ENCODE peak calls at places on chromosomes 16 and 17, in four cellular contexts. One of them, this sample, is unnamed.

GRCh38 chr16:23369416-23369815 is 67.3 kb downstream of the SCNN1B start:
- DNase-seq in H1: no peak
- DNase-seq in SK-N-SH: no peak
- DNase-seq in transverse colon: no peak
- DNase-seq in this sample: no peak

GRCh38 chr17:42502091-42502490 is 34.0 kb upstream of the NAGLU start:
- DNase-seq in H1: no peak
- DNase-seq in SK-N-SH: no peak
- DNase-seq in transverse colon: no peak
- DNase-seq in this sample: no peak

GRCh38 chr16:89360760-89361435 is 129.5 kb downstream of the ANKRD11 start:
- DNase-seq in H1: no peak
- DNase-seq in transverse colon: peak
- DNase-seq in SK-N-SH: no peak
- DNase-seq in this sample: no peak

GRCh38 chr17:50918933-50919296 is 52.8 kb upstream of the TOB1 start:
- DNase-seq in H1: no peak
- DNase-seq in transverse colon: peak
- DNase-seq in SK-N-SH: peak
- DNase-seq in this sample: no peak

GRCh38 chr17:64097196-64097936 is 32.6 kb downstream of the ERN1 start:
- DNase-seq in SK-N-SH: no peak
- DNase-seq in H1: no peak
- DNase-seq in transverse colon: no peak
- DNase-seq in this sample: no peak

GRCh38 chr17:78127888-78128615 is 503 bp downstream of the TMC6 start:
- DNase-seq in H1: no peak
- DNase-seq in transverse colon: peak
- DNase-seq in SK-N-SH: peak
- DNase-seq in this sample: no peak

GRCh38 chr17:72587773-72588511 is 467.1 kb downstream of the SOX9 start:
- DNase-seq in SK-N-SH: no peak
- DNase-seq in H1: no peak
- DNase-seq in transverse colon: peak
- DNase-seq in this sample: no peak

GRCh38 chr16:20940864-20941634 is 40.5 kb downstream of the LYRM1 start:
- DNase-seq in transverse colon: no peak
- DNase-seq in SK-N-SH: no peak
- DNase-seq in H1: no peak
- DNase-seq in this sample: no peak

GRCh38 chr16:23469814-23470213 is 16.8 kb upstream of the COG7 start:
- DNase-seq in H1: no peak
- DNase-seq in SK-N-SH: no peak
- DNase-seq in transverse colon: no peak
- DNase-seq in this sample: no peak

GRCh38 chr16:68361485-68361884 is 50.7 kb downstream of the PRMT7 start:
- DNase-seq in transverse colon: no peak
- DNase-seq in H1: no peak
- DNase-seq in SK-N-SH: peak
- DNase-seq in this sample: no peak

GRCh38 chr16:79296491-79296890 is 304.0 kb downstream of the MAF start:
- DNase-seq in SK-N-SH: no peak
- DNase-seq in transverse colon: no peak
- DNase-seq in H1: no peak
- DNase-seq in this sample: no peak

GRCh38 chr17:60079401-60079861 is 710 bp upstream of the HEATR6 start:
- DNase-seq in transverse colon: no peak
- DNase-seq in H1: no peak
- DNase-seq in SK-N-SH: peak
- DNase-seq in this sample: no peak

GRCh38 chr17:61799812-61800484 is 63.4 kb downstream of the BRIP1 start:
- DNase-seq in transverse colon: no peak
- DNase-seq in SK-N-SH: no peak
- DNase-seq in H1: no peak
- DNase-seq in this sample: no peak

GRCh38 chr17:6069611-6070279 is 434 bp upstream of the WSCD1 start:
- DNase-seq in transverse colon: peak
- DNase-seq in H1: peak
- DNase-seq in SK-N-SH: no peak
- DNase-seq in this sample: no peak

GRCh38 chr17:56319531-56319930 is 166.3 kb downstream of the ANKFN1 start:
- DNase-seq in H1: no peak
- DNase-seq in SK-N-SH: peak
- DNase-seq in transverse colon: no peak
- DNase-seq in this sample: no peak

GRCh38 chr16:15779664-15780351 is 77.0 kb downstream of the MYH11 start:
- DNase-seq in H1: no peak
- DNase-seq in transverse colon: no peak
- DNase-seq in SK-N-SH: no peak
- DNase-seq in this sample: no peak

GRCh38 chr17:61579961-61580360 is 11.1 kb downstream of the NACA2 start:
- DNase-seq in H1: no peak
- DNase-seq in SK-N-SH: no peak
- DNase-seq in transverse colon: no peak
- DNase-seq in this sample: no peak

GRCh38 chr17:31291820-31292219 is 5.2 kb downstream of the OMG start:
- DNase-seq in SK-N-SH: no peak
- DNase-seq in H1: no peak
- DNase-seq in transverse colon: no peak
- DNase-seq in this sample: no peak

GRCh38 chr16:70754371-70754770 is 46.6 kb downstream of the VAC14 start:
- DNase-seq in transverse colon: no peak
- DNase-seq in SK-N-SH: no peak
- DNase-seq in H1: no peak
- DNase-seq in this sample: no peak

GRCh38 chr17:56899403-56899802 is 14.4 kb downstream of the TRIM25 start:
- DNase-seq in SK-N-SH: no peak
- DNase-seq in H1: no peak
- DNase-seq in transverse colon: no peak
- DNase-seq in this sample: no peak

GRCh38 chr17:29295420-29295819 is 1.5 kb upstream of the NUFIP2 start:
- DNase-seq in transverse colon: no peak
- DNase-seq in SK-N-SH: no peak
- DNase-seq in H1: no peak
- DNase-seq in this sample: no peak

GRCh38 chr17:57379237-57380054 is 123.1 kb downstream of the MSI2 start:
- DNase-seq in transverse colon: no peak
- DNase-seq in H1: no peak
- DNase-seq in SK-N-SH: peak
- DNase-seq in this sample: no peak

GRCh38 chr17:75370288-75370687 is 35.2 kb downstream of the GRB2 start:
- DNase-seq in H1: no peak
- DNase-seq in SK-N-SH: no peak
- DNase-seq in transverse colon: no peak
- DNase-seq in this sample: no peak

GRCh38 chr16:85275533-85276249 is 163.4 kb upstream of the CIBAR2 start:
- DNase-seq in H1: peak
- DNase-seq in transverse colon: peak
- DNase-seq in SK-N-SH: peak
- DNase-seq in this sample: no peak

GRCh38 chr17:9170822-9171221 is 149.5 kb downstream of the NTN1 start:
- DNase-seq in transverse colon: peak
- DNase-seq in H1: no peak
- DNase-seq in SK-N-SH: no peak
- DNase-seq in this sample: no peak

GRCh38 chr16:79082955-79083354 is 517.6 kb downstream of the MAF start:
- DNase-seq in transverse colon: no peak
- DNase-seq in SK-N-SH: no peak
- DNase-seq in H1: no peak
- DNase-seq in this sample: no peak

GRCh38 chr17:13600475-13601316 is 1.0 kb downstream of the HS3ST3A1 start:
- DNase-seq in SK-N-SH: peak
- DNase-seq in transverse colon: no peak
- DNase-seq in H1: peak
- DNase-seq in this sample: no peak

GRCh38 chr16:48499822-48500440 is 110.0 kb downstream of the N4BP1 start:
- DNase-seq in transverse colon: peak
- DNase-seq in H1: no peak
- DNase-seq in SK-N-SH: peak
- DNase-seq in this sample: peak

GRCh38 chr16:78072275-78072674 is 27.2 kb upstream of the WWOX start:
- DNase-seq in transverse colon: no peak
- DNase-seq in H1: peak
- DNase-seq in SK-N-SH: no peak
- DNase-seq in this sample: no peak

GRCh38 chr16:85245307-85246172 is 133.3 kb upstream of the CIBAR2 start:
- DNase-seq in H1: peak
- DNase-seq in transverse colon: peak
- DNase-seq in SK-N-SH: peak
- DNase-seq in this sample: no peak

GRCh38 chr17:73593249-73593965 is 50.8 kb downstream of the SDK2 start:
- DNase-seq in transverse colon: no peak
- DNase-seq in SK-N-SH: no peak
- DNase-seq in H1: no peak
- DNase-seq in this sample: no peak

GRCh38 chr17:27552467-27552779 is 78.6 kb upstream of the LGALS9 start:
- DNase-seq in H1: no peak
- DNase-seq in SK-N-SH: no peak
- DNase-seq in transverse colon: no peak
- DNase-seq in this sample: no peak

GRCh38 chr17:55089955-55090573 is 121.5 kb downstream of the STXBP4 start:
- DNase-seq in SK-N-SH: no peak
- DNase-seq in transverse colon: peak
- DNase-seq in H1: no peak
- DNase-seq in this sample: no peak

GRCh38 chr16:75506567-75506966 is 11.3 kb upstream of the CHST6 start:
- DNase-seq in transverse colon: peak
- DNase-seq in H1: no peak
- DNase-seq in SK-N-SH: no peak
- DNase-seq in this sample: no peak

GRCh38 chr17:67765623-67766022 is 47.9 kb downstream of the NOL11 start:
- DNase-seq in H1: no peak
- DNase-seq in SK-N-SH: no peak
- DNase-seq in transverse colon: no peak
- DNase-seq in this sample: no peak

GRCh38 chr17:28598389-28598788 is 436 bp downstream of the SPAG5 start:
- DNase-seq in H1: no peak
- DNase-seq in transverse colon: no peak
- DNase-seq in SK-N-SH: no peak
- DNase-seq in this sample: no peak

DNA sequence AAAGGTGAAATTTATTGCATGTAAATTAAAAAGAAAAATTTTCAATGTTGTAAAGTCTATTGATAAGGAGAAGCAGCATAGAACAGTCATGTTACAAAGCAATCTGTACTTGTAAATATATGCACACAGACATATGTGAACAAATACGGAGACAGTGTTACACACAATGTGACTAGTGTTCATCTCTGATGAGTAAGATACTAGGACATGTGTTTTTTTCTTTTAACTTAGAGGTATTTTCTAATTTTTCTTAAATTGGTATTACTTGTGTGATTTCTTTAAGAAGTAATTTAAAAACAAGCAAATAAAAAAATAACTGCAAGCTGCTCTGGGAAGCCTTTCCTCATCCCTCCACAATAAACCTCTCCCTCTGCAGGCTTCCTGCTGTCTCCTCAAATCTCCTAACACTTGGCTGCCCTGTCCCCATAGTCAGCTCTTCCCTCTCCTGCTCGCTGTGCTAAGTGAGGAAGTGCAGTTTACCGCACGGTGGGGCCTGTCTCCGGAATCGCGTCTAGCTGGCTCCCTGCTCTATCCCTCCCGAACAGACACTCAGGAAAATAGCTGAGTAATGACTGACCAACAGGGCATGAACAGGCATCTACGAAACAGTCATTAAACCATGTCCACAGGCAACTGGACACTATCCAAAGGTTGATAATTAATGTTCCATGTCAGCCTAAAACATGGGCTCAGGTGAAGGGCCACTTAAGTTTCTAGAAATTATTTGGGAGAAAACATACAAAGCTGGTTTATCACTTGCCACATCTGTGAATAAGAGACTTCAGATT is 35.9 kb downstream of the CMTM4 start:
- DNase-seq in H1: no peak
- DNase-seq in transverse colon: peak
- DNase-seq in SK-N-SH: peak
- DNase-seq in this sample: no peak
- TF ChIP-seq CTCF in H1: no peak
- TF ChIP-seq CTCF in transverse colon: no peak
- TF ChIP-seq CTCF in SK-N-SH: peak
- TF ChIP-seq CTCF in this sample: peak

DNA sequence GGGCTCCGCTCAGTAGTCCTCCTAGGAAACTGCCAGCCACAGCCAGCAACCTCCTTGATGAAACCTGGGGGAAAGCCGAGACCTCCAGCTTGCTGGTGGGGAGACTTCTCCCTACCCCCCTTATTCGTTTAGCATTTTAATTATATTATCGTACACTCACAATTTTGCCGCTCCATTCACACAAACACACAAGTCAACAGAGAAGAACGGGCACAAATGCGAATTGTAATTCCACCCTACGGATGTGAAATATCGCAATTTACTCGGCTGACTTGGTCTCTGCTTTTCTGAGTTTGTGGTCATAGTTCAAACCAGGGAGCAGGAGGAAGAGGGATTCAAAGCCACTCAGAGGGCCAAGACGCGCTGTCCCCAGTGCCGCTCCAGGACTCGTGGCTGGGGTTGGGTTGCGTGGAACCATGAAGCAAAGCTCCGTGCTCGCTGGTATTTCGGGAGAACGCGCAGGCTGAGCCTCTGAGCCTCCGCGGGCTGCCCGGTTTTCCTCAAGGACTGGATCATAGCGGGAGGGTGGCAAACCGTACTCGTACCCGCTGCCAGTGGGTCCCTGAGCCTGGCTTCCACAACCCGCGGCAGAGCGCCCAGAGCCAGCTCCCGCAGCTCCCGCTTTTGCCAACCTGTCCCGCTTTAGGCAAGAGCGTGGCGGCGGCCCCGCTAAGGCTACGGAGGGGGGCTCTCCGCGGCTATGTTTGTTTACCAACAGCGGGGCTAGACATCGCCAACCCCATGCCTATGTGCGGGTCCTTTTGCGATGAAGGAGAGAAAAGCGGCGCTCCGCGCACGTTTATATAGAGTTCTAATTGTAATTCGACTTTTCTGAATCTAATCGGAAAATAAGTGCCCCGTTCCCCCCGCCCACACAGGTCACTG is 2.0 kb downstream of the LHX1 start:
- DNase-seq in H1: no peak
- DNase-seq in SK-N-SH: no peak
- DNase-seq in transverse colon: no peak
- DNase-seq in this sample: no peak
- TF ChIP-seq EP300 in H1: no peak
- TF ChIP-seq EP300 in SK-N-SH: no peak
- TF ChIP-seq EP300 in transverse colon: no peak
- TF ChIP-seq EP300 in this sample: no peak

GRCh38 chr16:56247808-56248207 is 56.5 kb downstream of the GNAO1 start:
- DNase-seq in H1: no peak
- DNase-seq in transverse colon: no peak
- DNase-seq in SK-N-SH: no peak
- DNase-seq in this sample: no peak
- TF ChIP-seq POLR2AphosphoS5 in H1: no peak
- TF ChIP-seq POLR2AphosphoS5 in transverse colon: no peak
- TF ChIP-seq POLR2AphosphoS5 in SK-N-SH: no peak
- TF ChIP-seq POLR2AphosphoS5 in this sample: no peak

GRCh38 chr17:71237903-71238538 is 882.8 kb upstream of the SOX9 start:
- DNase-seq in H1: no peak
- DNase-seq in SK-N-SH: peak
- DNase-seq in transverse colon: no peak
- DNase-seq in this sample: no peak
- TF ChIP-seq CTCF in H1: no peak
- TF ChIP-seq CTCF in SK-N-SH: peak
- TF ChIP-seq CTCF in transverse colon: peak
- TF ChIP-seq CTCF in this sample: no peak

GRCh38 chr16:11072420-11073153 is 128.2 kb downstream of the CLEC16A start:
- DNase-seq in SK-N-SH: no peak
- DNase-seq in H1: no peak
- DNase-seq in transverse colon: no peak
- DNase-seq in this sample: no peak
- TF ChIP-seq EP300 in SK-N-SH: no peak
- TF ChIP-seq EP300 in H1: no peak
- TF ChIP-seq EP300 in transverse colon: no peak
- TF ChIP-seq EP300 in this sample: no peak